ENCODE peak calls at places on chromosomes 7 and 10, in four cellular contexts. Y, T, Z and H are unnamed samples.

GRCh38 chr10:29998142-29998808 is 61.1 kb downstream of the JCAD start:
- DNase-seq in Y (peak), T (peak), Z (peak), H (peak)

GRCh38 chr10:112601214-112602090 is 154.4 kb downstream of the VTI1A start:
- DNase-seq in Y (no peak), T (no peak), Z (no peak), H (no peak)

GRCh38 chr7:77223261-77223660 is 23.6 kb upstream of the FGL2 start:
- DNase-seq in Y (no peak), T (no peak), Z (no peak), H (no peak)

GRCh38 chr7:131488361-131488760 is 68.1 kb downstream of the PODXL start:
- DNase-seq in Y (no peak), T (no peak), Z (no peak), H (no peak)

GRCh38 chr10:80465839-80466590 is 11.9 kb downstream of the TSPAN14 start:
- DNase-seq in Y (no peak), T (no peak), Z (no peak), H (no peak)

GRCh38 chr7:22128528-22128920 is 182.8 kb upstream of the CDCA7L start:
- DNase-seq in Y (no peak), T (no peak), Z (no peak), H (no peak)

GRCh38 chr7:1843271-1843861 is 173.3 kb downstream of the ELFN1 start:
- DNase-seq in Y (no peak), T (no peak), Z (peak), H (no peak)

GRCh38 chr10:58531084-58531695 is 18.5 kb downstream of the BICC1 start:
- DNase-seq in Y (peak), T (peak), Z (peak), H (peak)

GRCh38 chr10:44578271-44578670 is 193.4 kb upstream of the CXCL12 start:
- DNase-seq in Y (no peak), T (no peak), Z (no peak), H (no peak)

GRCh38 chr10:114821915-114822770 is 563 bp downstream of the FHIP2A start:
- DNase-seq in Y (peak), T (peak), Z (peak), H (peak)

GRCh38 chr10:119207713-119208552 is 562 bp downstream of the GRK5 start:
- DNase-seq in Y (no peak), T (peak), Z (peak), H (no peak)

GRCh38 chr10:126872768-126873167 is 32.5 kb upstream of the DOCK1 start:
- DNase-seq in Y (no peak), T (no peak), Z (no peak), H (peak)

GRCh38 chr7:5827755-5828154 is 46.3 kb upstream of the RNF216 start:
- DNase-seq in Y (peak), T (peak), Z (no peak), H (peak)

GRCh38 chr10:70693619-70694286 is 21.4 kb downstream of the ADAMTS14 start:
- DNase-seq in Y (no peak), T (no peak), Z (peak), H (no peak)

GRCh38 chr7:134931487-134931886 is 54.8 kb upstream of the AGBL3 start:
- DNase-seq in Y (no peak), T (no peak), Z (no peak), H (no peak)

GRCh38 chr10:36738738-36739431 is 386.5 kb upstream of the ANKRD30A start:
- DNase-seq in Y (no peak), T (no peak), Z (no peak), H (no peak)

GRCh38 chr7:4129481-4130122 is 552.5 kb upstream of the FOXK1 start:
- DNase-seq in Y (no peak), T (no peak), Z (no peak), H (no peak)

GRCh38 chr10:100380400-100380799 is 33.4 kb downstream of the SCD start:
- DNase-seq in Y (no peak), T (no peak), Z (no peak), H (no peak)

GRCh38 chr10:100382553-100382952 is 35.5 kb downstream of the SCD start:
- DNase-seq in Y (no peak), T (no peak), Z (no peak), H (no peak)

GRCh38 chr10:100373298-100374136 is 26.5 kb downstream of the SCD start:
- DNase-seq in Y (peak), T (peak), Z (peak), H (peak)

GRCh38 chr10:100374137-100374655 is 27.2 kb downstream of the SCD start:
- DNase-seq in Y (no peak), T (no peak), Z (no peak), H (peak)

GRCh38 chr10:100377830-100378229 is 30.8 kb downstream of the SCD start:
- DNase-seq in Y (no peak), T (no peak), Z (no peak), H (no peak)
- H4K5ac ChIP-seq in Y (no peak), T (no peak), Z (no peak), H (no peak)

DNA sequence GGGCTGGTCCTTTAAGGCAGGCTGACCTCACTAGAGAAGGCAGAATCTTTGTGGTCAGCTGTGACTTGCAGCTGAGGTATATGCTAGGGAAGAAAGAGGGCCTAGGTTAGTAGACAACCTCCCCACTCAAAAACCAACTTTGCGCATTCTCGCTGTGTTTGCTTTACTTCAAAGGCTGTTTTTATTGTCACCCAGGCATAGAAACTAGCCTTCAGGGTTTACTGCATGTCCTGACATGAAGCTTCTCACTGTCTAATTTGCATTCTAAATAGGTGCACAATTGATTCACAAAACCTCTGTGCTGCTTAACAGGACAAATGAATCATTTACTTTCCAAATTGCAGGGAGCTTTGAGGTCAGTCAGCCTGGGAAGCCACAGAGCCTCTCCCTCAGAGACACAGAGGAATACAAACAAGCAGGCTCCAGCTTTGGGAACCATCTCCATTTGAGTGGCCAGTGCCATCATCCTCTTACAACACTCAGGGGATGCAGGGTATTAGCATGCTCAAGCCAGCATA is 596.5 kb upstream of the GHITM start:
- DNase-seq in Y (no peak), T (no peak), Z (no peak), H (no peak)
- H4K5ac ChIP-seq in Y (no peak), T (no peak), Z (no peak), H (no peak)

DNA sequence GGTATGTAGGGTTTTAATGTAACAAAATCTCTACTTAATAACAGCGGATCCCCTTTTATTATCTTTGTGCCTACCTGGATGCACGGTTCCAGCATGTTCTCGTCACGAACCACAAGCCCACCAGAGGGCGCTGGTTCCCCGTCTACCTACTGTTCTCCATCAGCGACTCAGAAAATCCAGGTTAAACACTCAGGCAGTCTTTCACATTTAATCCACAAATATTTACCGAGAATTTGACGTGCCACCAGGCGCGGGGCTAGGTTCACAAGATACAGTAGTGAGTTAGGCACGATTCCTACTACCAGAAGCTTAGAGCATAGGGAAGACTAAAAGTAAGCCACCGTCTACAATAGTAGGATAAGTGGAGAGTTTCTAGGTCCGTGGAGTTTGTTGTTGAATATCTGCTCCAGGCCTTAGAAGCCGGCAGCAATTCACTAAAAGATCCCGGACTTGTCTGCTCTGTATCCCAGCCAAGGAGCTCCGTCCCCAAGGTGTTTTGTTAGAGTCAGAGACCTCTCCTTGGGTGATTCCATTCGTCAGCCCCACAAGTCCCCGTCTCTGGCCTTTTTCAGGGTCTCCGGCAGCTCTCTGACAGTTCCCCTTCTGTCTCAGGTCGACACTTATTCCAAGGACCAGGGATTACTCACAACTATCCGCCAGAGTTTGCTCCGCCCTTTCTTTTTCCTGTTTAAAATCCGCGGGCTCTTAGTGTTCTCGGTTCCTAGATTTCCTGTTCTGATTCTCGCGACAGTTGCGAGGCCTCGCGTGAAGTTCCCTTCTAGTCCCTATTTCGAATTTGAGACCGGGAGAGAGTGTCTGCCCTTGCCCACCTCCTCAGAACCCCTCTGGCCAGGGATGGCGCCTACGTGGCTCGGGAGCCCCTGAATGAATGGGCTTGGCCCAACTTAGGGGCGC is 1.5 kb upstream of the KAZALD1 start:
- DNase-seq in Y (peak), T (peak), Z (peak), H (peak)
- H4K5ac ChIP-seq in Y (no peak), T (peak), Z (peak), H (peak)

GRCh38 chr10:61472090-61472674 is 19.0 kb upstream of the TMEM26 start:
- DNase-seq in Y (no peak), T (no peak), Z (no peak), H (no peak)
- H4K5ac ChIP-seq in Y (no peak), T (no peak), Z (peak), H (no peak)

DNA sequence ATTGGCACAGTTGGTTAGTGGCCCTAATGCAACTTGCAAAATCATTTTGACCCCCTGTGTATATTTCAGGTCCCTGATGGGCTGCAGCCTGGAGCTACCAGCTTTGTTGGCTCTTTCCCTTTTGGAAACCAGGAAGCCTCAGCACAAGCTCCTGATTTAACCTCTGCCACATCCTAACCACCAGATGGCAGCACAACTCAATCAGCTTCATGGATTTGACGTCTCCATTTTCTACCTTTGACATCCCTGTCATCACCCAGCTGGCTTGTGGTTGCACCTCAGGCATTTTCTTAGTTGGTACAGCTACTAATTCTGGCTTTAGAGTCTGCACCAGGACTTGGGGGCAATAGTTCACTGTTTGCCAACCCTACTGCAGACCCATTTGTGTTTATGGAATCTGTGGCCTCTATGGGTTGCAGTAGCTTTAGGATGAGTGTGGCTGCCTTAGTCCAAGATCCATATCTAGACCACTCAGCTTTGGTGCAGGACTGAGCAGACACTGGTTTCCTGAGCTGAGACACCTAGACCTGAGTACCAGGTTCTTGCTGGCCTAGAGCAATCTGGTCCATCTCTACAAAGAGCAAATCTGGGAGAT is 456.2 kb downstream of the REEP3 start:
- DNase-seq in Y (peak), T (peak), Z (peak), H (peak)
- H4K5ac ChIP-seq in Y (no peak), T (no peak), Z (no peak), H (no peak)